ENCODE peak calls at places on chromosomes 3 and 15, in five cellular contexts. F, L, O, K and Y are unnamed samples.

GRCh38 chr3:136152176-136152843 is 43.8 kb downstream of the MSL2 start:
- DNase-seq in O (no peak), K (no peak), F (no peak), L (no peak), Y (no peak)

GRCh38 chr3:36172699-36173098 is 207.6 kb upstream of the STAC start:
- DNase-seq in O (no peak), F (no peak), K (no peak), L (no peak), Y (no peak)

GRCh38 chr15:48507416-48508065 is 138.0 kb downstream of the FBN1 start:
- DNase-seq in O (no peak), K (no peak), F (peak; percentile 25), L (no peak), Y (peak; percentile 18)

GRCh38 chr3:103169289-103169688 is 734.5 kb downstream of the ZPLD1 start:
- DNase-seq in K (no peak), F (no peak), O (no peak), L (no peak), Y (no peak)

GRCh38 chr15:94383706-94384105 is 152.3 kb downstream of the MCTP2 start:
- DNase-seq in O (no peak), L (no peak), K (no peak), F (no peak), Y (no peak)

GRCh38 chr3:184004483-184004882 is 13.2 kb downstream of the ABCC5 start:
- DNase-seq in O (no peak), K (no peak), L (no peak), F (peak; percentile 14), Y (no peak)

GRCh38 chr15:88791637-88792036 is 11.6 kb upstream of the ACAN start:
- DNase-seq in K (no peak), L (no peak), O (no peak), F (no peak), Y (no peak)

GRCh38 chr15:78208887-78209645 is 25.3 kb downstream of the ACSBG1 start:
- DNase-seq in F (peak; percentile 0), L (peak; percentile 61), O (no peak), K (no peak), Y (no peak)

GRCh38 chr15:85010472-85011209 is 29.0 kb downstream of the PDE8A start:
- DNase-seq in K (no peak), F (no peak), O (no peak), L (no peak), Y (no peak)

GRCh38 chr3:194575484-194576210 is 57.6 kb downstream of the TMEM44 start:
- DNase-seq in K (no peak), F (no peak), L (no peak), O (no peak), Y (no peak)

GRCh38 chr15:90680371-90680935 is 36.7 kb upstream of the BLM start:
- DNase-seq in L (no peak), K (no peak), F (no peak), O (no peak), Y (no peak)

GRCh38 chr3:13199006-13199776 is 126.0 kb upstream of the IQSEC1 start:
- DNase-seq in L (no peak), K (no peak), F (no peak), O (no peak), Y (no peak)

GRCh38 chr15:25738171-25738792 is 124.8 kb downstream of the ATP10A start:
- DNase-seq in L (no peak), F (no peak), O (no peak), K (no peak), Y (no peak)

GRCh38 chr3:19734453-19734852 is 199.6 kb downstream of the EFHB start:
- DNase-seq in F (no peak), O (no peak), K (no peak), L (no peak), Y (no peak)

GRCh38 chr3:190972196-190972595 is 109.7 kb upstream of the GMNC start:
- DNase-seq in F (no peak), O (no peak), K (no peak), L (no peak), Y (no peak)

GRCh38 chr15:89749951-89750559 is 994 bp downstream of the MESP1 start:
- DNase-seq in L (peak; percentile 30), F (no peak), K (no peak), O (peak; percentile 4), Y (no peak)

GRCh38 chr3:66499881-66500574 is 794 bp downstream of the LRIG1 start:
- DNase-seq in K (peak; percentile 24), F (peak; percentile 45), L (peak; percentile 38), O (no peak), Y (no peak)

GRCh38 chr3:81395739-81396138 is 365.7 kb downstream of the GBE1 start:
- DNase-seq in K (no peak), F (no peak), O (no peak), L (no peak), Y (peak; percentile 16)

GRCh38 chr3:14902719-14903118 is 44.7 kb upstream of the NR2C2 start:
- DNase-seq in K (no peak), F (peak; percentile 66), L (peak; percentile 52), O (no peak), Y (no peak)

GRCh38 chr15:29097168-29097567 is 172.5 kb downstream of the NSMCE3 start:
- DNase-seq in O (no peak), L (no peak), F (no peak), K (no peak), Y (no peak)

GRCh38 chr3:123809597-123809996 is 74.5 kb downstream of the MYLK start:
- DNase-seq in F (no peak), O (no peak), L (no peak), K (no peak), Y (no peak)

GRCh38 chr3:190224466-190225185 is 97.6 kb downstream of the CLDN1 start:
- DNase-seq in L (no peak), O (no peak), K (no peak), F (no peak), Y (no peak)

GRCh38 chr15:80849308-80849707 is 70.1 kb downstream of the CEMIP start:
- DNase-seq in O (no peak), F (no peak), L (no peak), K (no peak), Y (no peak)

GRCh38 chr15:28260722-28261121 is 61.3 kb downstream of the HERC2 start:
- DNase-seq in K (no peak), F (peak; percentile 13), L (no peak), O (no peak), Y (no peak)

GRCh38 chr3:60555704-60556340 is 695.4 kb downstream of the FHIT start:
- DNase-seq in K (no peak), O (no peak), L (no peak), F (no peak), Y (peak; percentile 52)

GRCh38 chr3:141950572-141951493 is 74.4 kb downstream of the ATP1B3 start:
- DNase-seq in F (no peak), L (no peak), K (no peak), O (no peak), Y (no peak)

GRCh38 chr3:140904521-140904920 is 37.1 kb upstream of the SLC25A36 start:
- DNase-seq in L (no peak), F (no peak), K (no peak), O (no peak), Y (no peak)

GRCh38 chr15:28975766-28976179 is 90.0 kb downstream of the APBA2 start:
- DNase-seq in F (no peak), K (peak; percentile 61), L (peak; percentile 30), O (peak; percentile 66), Y (peak; percentile 20)

GRCh38 chr15:31974855-31975421 is 55.4 kb upstream of the CHRNA7 start:
- DNase-seq in F (no peak), K (no peak), L (peak; percentile 47), O (no peak), Y (peak; percentile 45)

DNA sequence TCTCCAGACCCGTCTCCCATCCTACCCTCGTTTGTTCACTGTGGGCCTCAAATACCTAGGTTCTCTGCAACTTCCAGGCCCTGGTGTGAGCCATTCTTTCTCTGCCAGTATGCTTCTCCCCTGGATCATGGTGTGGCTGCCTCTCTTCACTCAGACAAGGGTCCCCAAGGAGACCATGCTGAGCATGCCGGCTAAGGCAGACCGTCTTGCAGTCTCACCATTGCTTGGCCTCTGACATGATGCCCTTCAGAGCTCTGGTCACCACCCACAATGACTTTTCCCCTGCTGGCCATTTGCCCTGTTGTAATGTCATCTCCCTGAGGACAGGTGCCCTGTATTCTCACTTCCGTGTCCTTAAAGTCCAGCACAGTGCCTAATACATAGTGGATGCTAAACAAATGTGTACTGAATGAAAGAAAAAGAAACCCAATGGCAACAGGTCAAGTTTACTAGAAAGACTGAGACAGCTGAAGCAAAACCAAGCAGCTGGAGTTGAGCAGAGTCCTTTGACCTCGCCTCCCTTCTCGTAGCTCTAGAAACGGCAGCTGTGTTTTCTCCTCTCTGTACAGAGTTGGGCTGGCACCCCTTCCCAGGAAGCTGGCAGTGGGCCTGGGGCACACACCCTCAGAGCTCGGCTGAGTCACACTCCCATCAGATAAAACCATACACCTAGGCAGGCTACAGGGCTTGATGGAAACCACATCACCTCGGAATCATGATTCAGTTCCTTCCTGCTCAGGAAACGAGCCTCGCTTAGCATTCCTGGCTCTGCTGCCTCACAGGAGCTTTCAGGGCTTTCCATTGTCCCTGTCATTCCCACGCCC is 8.6 kb downstream of the TLR9 start:
- DNase-seq in O (peak; percentile 63), K (no peak), F (peak; percentile 84), L (peak; percentile 89), Y (no peak)
- H3K27ac ChIP-seq in O (no peak overlapping the region), K (no peak overlapping the region), F (peak overlapping the region; percentile 81), L (peak overlapping the region; percentile 87), Y (no peak overlapping the region)

DNA sequence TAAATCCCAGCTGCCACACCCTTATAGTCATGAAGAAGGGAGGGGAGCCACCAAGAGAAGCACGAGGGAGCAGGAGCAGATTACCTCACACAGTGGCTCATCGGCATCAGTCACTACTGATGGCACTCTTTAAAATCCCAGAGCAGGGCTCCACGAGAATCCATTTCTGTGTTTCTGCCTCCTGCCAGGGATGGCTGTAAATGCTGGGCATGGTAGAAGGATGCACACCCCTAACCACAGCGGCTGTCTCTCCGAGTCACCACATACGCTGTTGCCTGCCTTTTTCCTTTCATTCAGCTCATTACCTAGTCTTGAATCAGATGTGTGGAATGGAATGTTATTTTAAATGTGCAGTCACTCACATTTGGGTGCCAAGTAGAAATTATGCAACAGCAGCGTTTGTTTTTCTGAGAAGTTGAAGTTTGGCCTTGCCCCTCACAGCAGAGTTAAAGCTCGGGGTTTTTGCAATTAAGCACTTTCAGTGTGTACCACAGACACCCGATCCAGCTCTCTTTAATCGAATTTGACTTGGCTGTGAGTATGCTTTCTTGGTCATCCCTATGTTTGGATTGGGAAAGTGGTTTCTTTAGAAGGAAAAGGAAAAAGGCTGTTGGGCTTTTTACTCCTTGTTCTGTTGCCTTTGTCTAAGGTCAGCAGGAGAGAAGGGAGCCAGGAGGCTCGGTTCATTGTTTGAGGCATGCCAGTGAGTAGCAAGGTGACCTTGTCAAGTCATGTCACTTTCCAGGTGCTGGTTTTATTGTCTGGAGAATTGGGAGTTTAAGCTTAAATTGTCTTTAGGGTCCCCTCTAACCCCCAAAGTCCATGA is 284.2 kb upstream of the TPM1 start:
- DNase-seq in L (peak; percentile 14), K (no peak), O (no peak), F (peak; percentile 34), Y (no peak)
- H3K27me3 ChIP-seq in L (no peaks in the 10 kb centered on the region), K (no peaks in the 10 kb centered on the region), O (no peaks in the 10 kb centered on the region), F (no peaks in the 10 kb centered on the region), Y (no peaks in the 10 kb centered on the region)

GRCh38 chr3:43323541-43323940 is 37.2 kb downstream of the SNRK start:
- DNase-seq in L (no peak), O (no peak), K (no peak), F (no peak), Y (no peak)
- H3K27ac ChIP-seq in L (no peak overlapping the region), O (no peak overlapping the region), K (no peak overlapping the region), F (no peak overlapping the region), Y (no peak overlapping the region)

DNA sequence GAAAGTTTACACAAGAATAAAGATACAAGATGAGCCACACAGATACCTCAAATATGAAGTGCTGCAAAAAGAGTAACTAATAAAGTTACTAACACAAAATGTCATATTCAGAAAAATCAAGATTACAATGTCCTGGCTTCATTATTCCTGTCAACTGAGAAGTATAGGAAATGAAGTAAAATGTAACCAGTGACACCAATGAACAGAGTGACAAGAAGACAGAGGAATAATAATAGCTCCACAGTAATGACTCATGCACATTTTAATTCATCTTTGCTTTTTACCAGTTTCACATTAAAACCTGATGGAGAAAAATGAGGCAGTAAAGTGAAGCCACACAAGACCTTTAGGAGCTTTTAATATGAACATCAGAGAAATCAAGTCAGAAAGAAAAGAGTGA is 214.1 kb downstream of the ZBBX start:
- DNase-seq in K (no peak), F (no peak), L (no peak), O (no peak), Y (no peak)
- H3K27me3 ChIP-seq in K (no peaks in the 10 kb centered on the region), F (no peaks in the 10 kb centered on the region), L (no peaks in the 10 kb centered on the region), O (no peaks in the 10 kb centered on the region), Y (no peaks in the 10 kb centered on the region)